ENCODE peak calls at places on chromosomes 13 and 19, in five cellular contexts. One of them, this sample, is unnamed.
A peak's percentile ranks its signal among the peaks of the same experiment; 100 is the strongest.

GRCh38 chr13:63124863-63125262 is 1709.2 kb upstream of the PCDH20 start:
- DNase-seq in PC-3: peak; percentile 36
- DNase-seq in neural progenitor cell: no peak
- DNase-seq in HepG2: peak; percentile 5
- DNase-seq in mesendoderm: peak; percentile 10
- DNase-seq in this sample: no peak

GRCh38 chr13:78601124-78601885 is 2.0 kb downstream of the POU4F1 start:
- DNase-seq in PC-3: no peak
- DNase-seq in neural progenitor cell: peak; percentile 71
- DNase-seq in HepG2: no peak
- DNase-seq in mesendoderm: no peak
- DNase-seq in this sample: peak; percentile 75

GRCh38 chr13:50400930-50401553 is 385.8 kb downstream of the KCNRG start:
- DNase-seq in PC-3: no peak
- DNase-seq in neural progenitor cell: no peak
- DNase-seq in HepG2: peak; percentile 5
- DNase-seq in mesendoderm: no peak
- DNase-seq in this sample: no peak

GRCh38 chr13:66077286-66077685 is 1152.8 kb downstream of the PCDH9 start:
- DNase-seq in PC-3: peak; percentile 38
- DNase-seq in neural progenitor cell: no peak
- DNase-seq in HepG2: no peak
- DNase-seq in mesendoderm: no peak
- DNase-seq in this sample: no peak

GRCh38 chr13:107753286-107753685 is 462.1 kb downstream of the LIG4 start:
- DNase-seq in PC-3: no peak
- DNase-seq in neural progenitor cell: no peak
- DNase-seq in HepG2: no peak
- DNase-seq in mesendoderm: no peak
- DNase-seq in this sample: no peak

GRCh38 chr19:6738726-6739389 is 622 bp upstream of the TRIP10 start:
- DNase-seq in PC-3: no peak
- DNase-seq in neural progenitor cell: peak; percentile 51
- DNase-seq in HepG2: no peak
- DNase-seq in mesendoderm: peak; percentile 98
- DNase-seq in this sample: peak; percentile 96

GRCh38 chr13:75175575-75175974 is 306.4 kb downstream of the TBC1D4 start:
- DNase-seq in PC-3: no peak
- DNase-seq in neural progenitor cell: no peak
- DNase-seq in HepG2: no peak
- DNase-seq in mesendoderm: no peak
- DNase-seq in this sample: no peak

GRCh38 chr13:48346583-48346982 is 43.0 kb downstream of the RB1 start:
- DNase-seq in PC-3: no peak
- DNase-seq in neural progenitor cell: no peak
- DNase-seq in HepG2: no peak
- DNase-seq in mesendoderm: no peak
- DNase-seq in this sample: no peak

GRCh38 chr19:39631626-39632025 is 24.1 kb upstream of the LGALS16 start:
- DNase-seq in PC-3: no peak
- DNase-seq in neural progenitor cell: no peak
- DNase-seq in HepG2: no peak
- DNase-seq in mesendoderm: peak; percentile 59
- DNase-seq in this sample: no peak

GRCh38 chr19:49552749-49553148 is 24.9 kb downstream of the RCN3 start:
- DNase-seq in PC-3: no peak
- DNase-seq in neural progenitor cell: no peak
- DNase-seq in HepG2: no peak
- DNase-seq in mesendoderm: no peak
- DNase-seq in this sample: no peak

GRCh38 chr19:18414504-18415176 is 4.6 kb upstream of the SSBP4 start:
- DNase-seq in PC-3: no peak
- DNase-seq in neural progenitor cell: peak; percentile 1
- DNase-seq in HepG2: no peak
- DNase-seq in mesendoderm: no peak
- DNase-seq in this sample: no peak

GRCh38 chr19:37551123-37551993 is 43.2 kb downstream of the ZNF571 start:
- DNase-seq in PC-3: no peak
- DNase-seq in neural progenitor cell: no peak
- DNase-seq in HepG2: no peak
- DNase-seq in mesendoderm: peak; percentile 62
- DNase-seq in this sample: peak; percentile 50

GRCh38 chr19:31436121-31436776 is 87.0 kb upstream of the TSHZ3 start:
- DNase-seq in PC-3: no peak
- DNase-seq in neural progenitor cell: no peak
- DNase-seq in HepG2: no peak
- DNase-seq in mesendoderm: no peak
- DNase-seq in this sample: no peak

GRCh38 chr19:30011051-30011578 is 69.1 kb downstream of the URI1 start:
- DNase-seq in PC-3: no peak
- DNase-seq in neural progenitor cell: peak; percentile 43
- DNase-seq in HepG2: no peak
- DNase-seq in mesendoderm: peak; percentile 42
- DNase-seq in this sample: peak; percentile 61

GRCh38 chr19:6588508-6589345 is 2.2 kb downstream of the CD70 start:
- DNase-seq in PC-3: no peak
- DNase-seq in neural progenitor cell: peak; percentile 24
- DNase-seq in HepG2: no peak
- DNase-seq in mesendoderm: no peak
- DNase-seq in this sample: no peak

GRCh38 chr13:63773476-63773875 is 2357.8 kb upstream of the PCDH20 start:
- DNase-seq in PC-3: no peak
- DNase-seq in neural progenitor cell: no peak
- DNase-seq in HepG2: no peak
- DNase-seq in mesendoderm: no peak
- DNase-seq in this sample: no peak

GRCh38 chr13:113845723-113846638 is 17.9 kb downstream of the GAS6 start:
- DNase-seq in PC-3: no peak
- DNase-seq in neural progenitor cell: no peak
- DNase-seq in HepG2: no peak
- DNase-seq in mesendoderm: no peak
- DNase-seq in this sample: peak; percentile 29

GRCh38 chr13:30111810-30112209 is 195.5 kb downstream of the KATNAL1 start:
- DNase-seq in PC-3: no peak
- DNase-seq in neural progenitor cell: no peak
- DNase-seq in HepG2: peak; percentile 20
- DNase-seq in mesendoderm: peak; percentile 54
- DNase-seq in this sample: peak; percentile 76

GRCh38 chr13:48975101-48975925 is at the start of gene FNDC3A:
- DNase-seq in PC-3: peak; percentile 51
- DNase-seq in neural progenitor cell: peak; percentile 91
- DNase-seq in HepG2: peak; percentile 47
- DNase-seq in mesendoderm: peak; percentile 90
- DNase-seq in this sample: peak; percentile 89

GRCh38 chr13:72025836-72026235 is 158.8 kb upstream of the DACH1 start:
- DNase-seq in PC-3: no peak
- DNase-seq in neural progenitor cell: no peak
- DNase-seq in HepG2: no peak
- DNase-seq in mesendoderm: no peak
- DNase-seq in this sample: no peak

GRCh38 chr13:31749929-31750328 is 10.6 kb downstream of the RXFP2 start:
- DNase-seq in PC-3: peak; percentile 42
- DNase-seq in neural progenitor cell: no peak
- DNase-seq in HepG2: no peak
- DNase-seq in mesendoderm: no peak
- DNase-seq in this sample: no peak

GRCh38 chr13:109272595-109273325 is 513.6 kb downstream of the IRS2 start:
- DNase-seq in PC-3: no peak
- DNase-seq in neural progenitor cell: no peak
- DNase-seq in HepG2: no peak
- DNase-seq in mesendoderm: no peak
- DNase-seq in this sample: no peak

GRCh38 chr13:106507560-106508274 is 27.7 kb downstream of the EFNB2 start:
- DNase-seq in PC-3: peak; percentile 75
- DNase-seq in neural progenitor cell: peak; percentile 24
- DNase-seq in HepG2: peak; percentile 1
- DNase-seq in mesendoderm: peak; percentile 75
- DNase-seq in this sample: no peak

GRCh38 chr19:6611441-6611852 is 20.5 kb upstream of the CD70 start:
- DNase-seq in PC-3: peak; percentile 68
- DNase-seq in neural progenitor cell: no peak
- DNase-seq in HepG2: no peak
- DNase-seq in mesendoderm: no peak
- DNase-seq in this sample: no peak

GRCh38 chr13:35764359-35765015 is 288.0 kb upstream of the MAB21L1 start:
- DNase-seq in PC-3: no peak
- DNase-seq in neural progenitor cell: no peak
- DNase-seq in HepG2: no peak
- DNase-seq in mesendoderm: no peak
- DNase-seq in this sample: no peak

GRCh38 chr19:27772059-27772458 is 1440.9 kb downstream of the UQCRFS1 start:
- DNase-seq in PC-3: no peak
- DNase-seq in neural progenitor cell: no peak
- DNase-seq in HepG2: no peak
- DNase-seq in mesendoderm: no peak
- DNase-seq in this sample: no peak

GRCh38 chr13:79483302-79483701 is 2.3 kb downstream of the NDFIP2 start:
- DNase-seq in PC-3: peak; percentile 55
- DNase-seq in neural progenitor cell: no peak
- DNase-seq in HepG2: no peak
- DNase-seq in mesendoderm: no peak
- DNase-seq in this sample: no peak

GRCh38 chr19:19461671-19462622 is 53.4 kb downstream of the TSSK6 start:
- DNase-seq in PC-3: no peak
- DNase-seq in neural progenitor cell: peak; percentile 85
- DNase-seq in HepG2: peak; percentile 65
- DNase-seq in mesendoderm: peak; percentile 96
- DNase-seq in this sample: peak; percentile 94

GRCh38 chr19:8481616-8482015 is 20.8 kb downstream of the PRAM1 start:
- DNase-seq in PC-3: no peak
- DNase-seq in neural progenitor cell: no peak
- DNase-seq in HepG2: no peak
- DNase-seq in mesendoderm: no peak
- DNase-seq in this sample: no peak

GRCh38 chr13:48775804-48776203 is 122.1 kb downstream of the CYSLTR2 start:
- DNase-seq in PC-3: peak; percentile 67
- DNase-seq in neural progenitor cell: no peak
- DNase-seq in HepG2: no peak
- DNase-seq in mesendoderm: peak; percentile 36
- DNase-seq in this sample: no peak

GRCh38 chr13:48873598-48873997 is 102.1 kb upstream of the FNDC3A start:
- DNase-seq in PC-3: peak; percentile 63
- DNase-seq in neural progenitor cell: peak; percentile 18
- DNase-seq in HepG2: no peak
- DNase-seq in mesendoderm: peak; percentile 96
- DNase-seq in this sample: peak; percentile 77

GRCh38 chr19:9909251-9909650 is 27.1 kb downstream of the OLFM2 start:
- DNase-seq in PC-3: no peak
- DNase-seq in neural progenitor cell: no peak
- DNase-seq in HepG2: no peak
- DNase-seq in mesendoderm: peak; percentile 55
- DNase-seq in this sample: no peak

GRCh38 chr19:3402631-3403443 is 36.5 kb downstream of the NFIC start:
- DNase-seq in PC-3: no peak
- DNase-seq in neural progenitor cell: no peak
- DNase-seq in HepG2: no peak
- DNase-seq in mesendoderm: no peak
- DNase-seq in this sample: no peak
- H3K9ac ChIP-seq in PC-3: no peak overlapping the region
- H3K9ac ChIP-seq in neural progenitor cell: no peak overlapping the region
- H3K9ac ChIP-seq in HepG2: no peak overlapping the region
- H3K9ac ChIP-seq in mesendoderm: no peak overlapping the region
- H3K9ac ChIP-seq in this sample: no peak overlapping the region

GRCh38 chr13:23322353-23323336 is 110.9 kb downstream of the SACS start:
- DNase-seq in PC-3: peak; percentile 59
- DNase-seq in neural progenitor cell: no peak
- DNase-seq in HepG2: no peak
- DNase-seq in mesendoderm: no peak
- DNase-seq in this sample: no peak

GRCh38 chr13:23320926-23321533 is 112.5 kb downstream of the SACS start:
- DNase-seq in PC-3: peak; percentile 4
- DNase-seq in neural progenitor cell: no peak
- DNase-seq in HepG2: no peak
- DNase-seq in mesendoderm: no peak
- DNase-seq in this sample: no peak

GRCh38 chr13:23323946-23324709 is 109.4 kb downstream of the SACS start:
- DNase-seq in PC-3: peak; percentile 38
- DNase-seq in neural progenitor cell: peak; percentile 20
- DNase-seq in HepG2: no peak
- DNase-seq in mesendoderm: peak; percentile 3
- DNase-seq in this sample: peak; percentile 54

GRCh38 chr13:23319915-23320224 is 113.6 kb downstream of the SACS start:
- DNase-seq in PC-3: no peak
- DNase-seq in neural progenitor cell: no peak
- DNase-seq in HepG2: no peak
- DNase-seq in mesendoderm: no peak
- DNase-seq in this sample: no peak

GRCh38 chr13:23321534-23322241 is 111.8 kb downstream of the SACS start:
- DNase-seq in PC-3: peak; percentile 93
- DNase-seq in neural progenitor cell: no peak
- DNase-seq in HepG2: peak; percentile 11
- DNase-seq in mesendoderm: no peak
- DNase-seq in this sample: no peak
- H3K4me3 ChIP-seq in PC-3: peak overlapping the region; percentile 59
- H3K4me3 ChIP-seq in neural progenitor cell: no peak overlapping the region
- H3K4me3 ChIP-seq in HepG2: no peak overlapping the region
- H3K4me3 ChIP-seq in mesendoderm: no peak overlapping the region
- H3K4me3 ChIP-seq in this sample: no peak overlapping the region

GRCh38 chr19:50563597-50563996 is 4.6 kb downstream of the LRRC4B start:
- DNase-seq in PC-3: no peak
- DNase-seq in neural progenitor cell: no peak
- DNase-seq in HepG2: no peak
- DNase-seq in mesendoderm: no peak
- DNase-seq in this sample: no peak
- H3K9ac ChIP-seq in PC-3: no peak overlapping the region
- H3K9ac ChIP-seq in neural progenitor cell: no peak overlapping the region
- H3K9ac ChIP-seq in HepG2: no peak overlapping the region
- H3K9ac ChIP-seq in mesendoderm: no peak overlapping the region
- H3K9ac ChIP-seq in this sample: no peak overlapping the region

DNA sequence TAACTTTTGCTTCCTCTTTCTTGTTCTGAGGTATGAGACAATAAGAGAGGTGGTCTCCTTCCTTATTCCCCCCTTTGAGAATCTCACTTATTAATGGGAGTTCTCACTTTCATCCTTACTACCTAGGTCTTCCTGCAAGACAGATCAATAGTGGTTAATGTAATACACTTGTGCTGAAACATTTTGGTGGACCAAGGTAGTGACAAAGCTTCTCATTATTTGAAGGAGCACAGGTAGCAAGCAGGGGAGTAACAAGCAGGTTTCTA is 17.9 kb downstream of the ZNF700 start:
- DNase-seq in PC-3: peak; percentile 30
- DNase-seq in neural progenitor cell: no peak
- DNase-seq in HepG2: no peak
- DNase-seq in mesendoderm: peak; percentile 29
- DNase-seq in this sample: no peak
- H3K4me3 ChIP-seq in PC-3: no peak overlapping the region
- H3K4me3 ChIP-seq in neural progenitor cell: no peak overlapping the region
- H3K4me3 ChIP-seq in HepG2: no peak overlapping the region
- H3K4me3 ChIP-seq in mesendoderm: no peak overlapping the region
- H3K4me3 ChIP-seq in this sample: peak overlapping the region; percentile 61

GRCh38 chr19:45878043-45878794 is 7.7 kb downstream of the IRF2BP1 start:
- DNase-seq in PC-3: peak; percentile 12
- DNase-seq in neural progenitor cell: no peak
- DNase-seq in HepG2: peak; percentile 66
- DNase-seq in mesendoderm: no peak
- DNase-seq in this sample: peak; percentile 49
- H3K9ac ChIP-seq in PC-3: no peak overlapping the region
- H3K9ac ChIP-seq in neural progenitor cell: no peak overlapping the region
- H3K9ac ChIP-seq in HepG2: peak overlapping the region; percentile 48
- H3K9ac ChIP-seq in mesendoderm: no peak overlapping the region
- H3K9ac ChIP-seq in this sample: no peak overlapping the region

This sample was measured in endodermal cell.